ENCODE peak calls at places on chromosomes 1 and 21, in four cellular contexts. One of them, this sample, is unnamed.

GRCh38 chr1:224894915-224895314 is 34.6 kb upstream of the DNAH14 start:
- DNase-seq in iris pigment epithelial cell: peak
- DNase-seq in mucosa of gallbladder: no peak
- DNase-seq in left cardiac atrium: no peak
- DNase-seq in this sample: peak

GRCh38 chr1:25807480-25808390 is 7.7 kb downstream of the SELENON start:
- DNase-seq in iris pigment epithelial cell: no peak
- DNase-seq in mucosa of gallbladder: no peak
- DNase-seq in left cardiac atrium: no peak
- DNase-seq in this sample: no peak

GRCh38 chr21:45644041-45644906 is 749 bp downstream of the PCBP3 start:
- DNase-seq in iris pigment epithelial cell: peak
- DNase-seq in mucosa of gallbladder: no peak
- DNase-seq in left cardiac atrium: no peak
- DNase-seq in this sample: peak

GRCh38 chr1:98388431-98388830 is 273.1 kb upstream of the SNX7 start:
- DNase-seq in iris pigment epithelial cell: peak
- DNase-seq in mucosa of gallbladder: peak
- DNase-seq in left cardiac atrium: no peak
- DNase-seq in this sample: peak

GRCh38 chr1:237115035-237115434 is 73.1 kb downstream of the RYR2 start:
- DNase-seq in iris pigment epithelial cell: no peak
- DNase-seq in mucosa of gallbladder: no peak
- DNase-seq in left cardiac atrium: no peak
- DNase-seq in this sample: no peak

GRCh38 chr1:13901041-13901440 is 201.1 kb downstream of the PRDM2 start:
- DNase-seq in iris pigment epithelial cell: no peak
- DNase-seq in mucosa of gallbladder: no peak
- DNase-seq in left cardiac atrium: no peak
- DNase-seq in this sample: no peak

GRCh38 chr1:215824245-215824644 is 257.1 kb downstream of the KCTD3 start:
- DNase-seq in iris pigment epithelial cell: peak
- DNase-seq in mucosa of gallbladder: no peak
- DNase-seq in left cardiac atrium: no peak
- DNase-seq in this sample: peak

GRCh38 chr1:98315309-98315708 is 346.2 kb upstream of the SNX7 start:
- DNase-seq in iris pigment epithelial cell: peak
- DNase-seq in mucosa of gallbladder: no peak
- DNase-seq in left cardiac atrium: no peak
- DNase-seq in this sample: peak

GRCh38 chr1:167128261-167129227 is 34.7 kb downstream of the STYXL2 start:
- DNase-seq in iris pigment epithelial cell: no peak
- DNase-seq in mucosa of gallbladder: no peak
- DNase-seq in left cardiac atrium: no peak
- DNase-seq in this sample: no peak

GRCh38 chr1:25754421-25755195 is 45.4 kb upstream of the SELENON start:
- DNase-seq in iris pigment epithelial cell: no peak
- DNase-seq in mucosa of gallbladder: no peak
- DNase-seq in left cardiac atrium: no peak
- DNase-seq in this sample: no peak

GRCh38 chr1:197469620-197470210 is 201.7 kb downstream of the CRB1 start:
- DNase-seq in iris pigment epithelial cell: no peak
- DNase-seq in mucosa of gallbladder: no peak
- DNase-seq in left cardiac atrium: no peak
- DNase-seq in this sample: no peak

GRCh38 chr21:38628426-38628825 is 130.1 kb upstream of the ERG start:
- DNase-seq in iris pigment epithelial cell: no peak
- DNase-seq in mucosa of gallbladder: no peak
- DNase-seq in left cardiac atrium: no peak
- DNase-seq in this sample: no peak